ENCODE peak calls at places on chromosomes 1 and 21, in nine cellular contexts. Z is posterior cingulate gyrus; O is NCI-H774; C is Calu3; L is CD4-positive, alpha-beta T cell; Q is NCI-H1092; N is pancreas; M is glomerular endothelial cell; E is Daoy. S is an unnamed sample.

GRCh38 chr1:110164951-110165350 is 14.7 kb downstream of the SLC6A17 start:
- DNase-seq in Z (no peak), O (no peak), C (no peak), L (no peak), Q (no peak), N (no peak), M (no peak), E (no peak), S (no peak)

GRCh38 chr1:108810176-108810575 is 46.7 kb downstream of the AKNAD1 start:
- DNase-seq in Z (no peak), O (no peak), C (no peak), L (no peak), Q (no peak), N (no peak), M (no peak), E (no peak), S (no peak)

GRCh38 chr1:206967096-206967851 is 3.0 kb downstream of the FCAMR start:
- DNase-seq in Z (no peak), O (no peak), C (no peak), L (no peak), Q (no peak), N (no peak), M (no peak), E (peak; percentile 22), S (no peak)

GRCh38 chr21:33478858-33479678 is 706 bp downstream of the TMEM50B start:
- DNase-seq in Z (peak; percentile 31), O (no peak), C (peak; percentile 23), L (peak; percentile 14), Q (peak; percentile 3), N (peak; percentile 27), M (no peak), E (peak; percentile 53), S (no peak)

GRCh38 chr1:151293093-151293492 is 11.0 kb downstream of the ZNF687 start:
- DNase-seq in Z (no peak), O (no peak), C (no peak), L (no peak), Q (no peak), N (no peak), M (no peak), E (no peak), S (no peak)

GRCh38 chr1:185565314-185565713 is 168.9 kb upstream of the HMCN1 start:
- DNase-seq in Z (no peak), O (no peak), C (peak; percentile 65), L (no peak), Q (no peak), N (no peak), M (peak; percentile 16), E (peak; percentile 84), S (no peak)

GRCh38 chr1:153288634-153289275 is 24.0 kb downstream of the PGLYRP3 start:
- DNase-seq in Z (no peak), O (no peak), C (peak; percentile 60), L (no peak), Q (no peak), N (no peak), M (no peak), E (peak; percentile 60), S (no peak)

GRCh38 chr21:42646836-42647235 is 6.6 kb upstream of the PDE9A start:
- DNase-seq in Z (no peak), O (no peak), C (no peak), L (no peak), Q (no peak), N (no peak), M (no peak), E (no peak), S (peak; percentile 40)

GRCh38 chr1:203326830-203327683 is 21.7 kb downstream of the BTG2 start:
- DNase-seq in Z (peak; percentile 95), O (peak; percentile 94), C (peak; percentile 96), L (peak; percentile 93), Q (peak; percentile 96), N (peak; percentile 95), M (peak; percentile 31), E (peak; percentile 96), S (peak; percentile 93)

GRCh38 chr1:92752719-92753118 is 32.2 kb downstream of the EVI5 start:
- DNase-seq in Z (no peak), O (no peak), C (no peak), L (no peak), Q (no peak), N (no peak), M (no peak), E (no peak), S (no peak)

GRCh38 chr21:25871566-25871965 is 136.8 kb downstream of the GABPA start:
- DNase-seq in Z (no peak), O (no peak), C (peak; percentile 9), L (no peak), Q (no peak), N (no peak), M (no peak), E (peak; percentile 18), S (no peak)

GRCh38 chr1:43246466-43247213 is 23.1 kb upstream of the TMEM125 start:
- DNase-seq in Z (no peak), O (no peak), C (no peak), L (no peak), Q (no peak), N (no peak), M (no peak), E (no peak), S (no peak)

GRCh38 chr1:223207293-223208066 is 64.4 kb upstream of the TLR5 start:
- DNase-seq in Z (no peak), O (no peak), C (no peak), L (no peak), Q (no peak), N (no peak), M (no peak), E (peak; percentile 80), S (no peak)

GRCh38 chr1:44557756-44558155 is 116.5 kb downstream of the TMEM53 start:
- DNase-seq in Z (no peak), O (no peak), C (peak; percentile 6), L (no peak), Q (no peak), N (no peak), M (no peak), E (peak; percentile 37), S (no peak)

GRCh38 chr1:2209400-2210083 is 15.0 kb upstream of the FAAP20 start:
- DNase-seq in Z (no peak), O (no peak), C (no peak), L (no peak), Q (no peak), N (no peak), M (no peak), E (no peak), S (no peak)

GRCh38 chr1:246597971-246598370 is 31.7 kb downstream of the CNST start:
- DNase-seq in Z (no peak), O (no peak), C (no peak), L (no peak), Q (no peak), N (no peak), M (no peak), E (no peak), S (no peak)

GRCh38 chr1:241593186-241593585 is 47.0 kb downstream of the CHML start:
- DNase-seq in Z (no peak), O (no peak), C (no peak), L (no peak), Q (no peak), N (no peak), M (no peak), E (no peak), S (no peak)

GRCh38 chr1:3516481-3516869 is 62.0 kb downstream of the ARHGEF16 start:
- DNase-seq in Z (no peak), O (no peak), C (no peak), L (no peak), Q (no peak), N (no peak), M (no peak), E (no peak), S (no peak)

GRCh38 chr21:32499249-32500055 is 85.9 kb downstream of the TCP10L start:
- DNase-seq in Z (no peak), O (no peak), C (no peak), L (no peak), Q (no peak), N (no peak), M (no peak), E (peak; percentile 75), S (no peak)

GRCh38 chr1:29236993-29237905 is 927 bp downstream of the PTPRU start:
- DNase-seq in Z (peak; percentile 23), O (no peak), C (peak; percentile 56), L (no peak), Q (no peak), N (peak; percentile 56), M (no peak), E (peak; percentile 61), S (no peak)

GRCh38 chr21:36203603-36203889 is 46.9 kb downstream of the DOP1B start:
- DNase-seq in Z (no peak), O (no peak), C (peak; percentile 49), L (no peak), Q (no peak), N (peak; percentile 48), M (no peak), E (peak; percentile 92), S (no peak)

GRCh38 chr1:79283451-79283850 is 276.9 kb upstream of the ADGRL4 start:
- DNase-seq in Z (no peak), O (no peak), C (no peak), L (no peak), Q (no peak), N (no peak), M (no peak), E (peak; percentile 31), S (no peak)

GRCh38 chr1:202283379-202283844 is 58.3 kb downstream of the UBE2T start:
- DNase-seq in Z (no peak), O (no peak), C (no peak), L (peak; percentile 1), Q (no peak), N (no peak), M (no peak), E (peak; percentile 92), S (no peak)

GRCh38 chr1:69765941-69766340 is 198.2 kb downstream of the LRRC7 start:
- DNase-seq in Z (no peak), O (no peak), C (no peak), L (no peak), Q (no peak), N (no peak), M (no peak), E (no peak), S (no peak)

GRCh38 chr21:43739648-43740435 is 20.9 kb downstream of the PDXK start:
- DNase-seq in Z (no peak), O (no peak), C (no peak), L (no peak), Q (no peak), N (no peak), M (no peak), E (no peak), S (no peak)

GRCh38 chr21:46118305-46118870 is 20.5 kb downstream of the COL6A2 start:
- DNase-seq in Z (peak; percentile 7), O (no peak), C (no peak), L (no peak), Q (no peak), N (no peak), M (no peak), E (no peak), S (peak; percentile 10)

GRCh38 chr1:211735208-211736170 is 60.1 kb upstream of the NEK2 start:
- DNase-seq in Z (peak; percentile 79), O (no peak), C (peak; percentile 90), L (no peak), Q (no peak), N (peak; percentile 18), M (peak; percentile 60), E (peak; percentile 95), S (peak; percentile 71)

GRCh38 chr1:61174060-61174788 is 91.9 kb downstream of the NFIA start:
- DNase-seq in Z (no peak), O (no peak), C (no peak), L (no peak), Q (no peak), N (no peak), M (no peak), E (no peak), S (no peak)

GRCh38 chr1:110647254-110647891 is 27.4 kb downstream of the KCNA3 start:
- DNase-seq in Z (no peak), O (no peak), C (no peak), L (no peak), Q (no peak), N (no peak), M (no peak), E (peak; percentile 77), S (no peak)

GRCh38 chr1:182707116-182707515 is 22.7 kb upstream of the RGS8 start:
- DNase-seq in Z (peak; percentile 20), O (no peak), C (no peak), L (no peak), Q (peak; percentile 29), N (peak; percentile 52), M (no peak), E (no peak), S (no peak)

GRCh38 chr1:1216770-1217620 is 3.0 kb upstream of the TNFRSF4 start:
- DNase-seq in Z (no peak), O (no peak), C (no peak), L (no peak), Q (no peak), N (no peak), M (no peak), E (no peak), S (no peak)